ENCODE peak calls at places on chromosomes 4 and X, in four cellular contexts. X is WTC11, N is K562, U is HepG2. F is an unnamed sample.

GRCh38 chrX:20378291-20378920 is 111.7 kb upstream of the RPS6KA3 start:
- DNase-seq in X (no peak), U (no peak), N (no peak), F (peak; percentile 12)

GRCh38 chrX:70477734-70478075 is 33.1 kb downstream of the DLG3 start:
- DNase-seq in X (no peak), N (no peak), U (peak; percentile 75), F (no peak)

GRCh38 chrX:109974906-109975655 is 27.8 kb upstream of the TMEM164 start:
- DNase-seq in U (no peak), N (peak; percentile 17), X (no peak), F (no peak)

GRCh38 chrX:13695601-13696115 is 6.7 kb downstream of the RAB9A start:
- DNase-seq in N (no peak), U (no peak), X (no peak), F (no peak)

GRCh38 chr4:81095411-81095810 is 64.9 kb downstream of the BMP3 start:
- DNase-seq in U (no peak), N (no peak), X (no peak), F (no peak)

GRCh38 chr4:5217411-5217810 is 166.1 kb downstream of the STK32B start:
- DNase-seq in X (no peak), N (no peak), U (no peak), F (no peak)

GRCh38 chr4:55906999-55907398 is 41.7 kb upstream of the CEP135 start:
- DNase-seq in U (no peak), N (no peak), X (no peak), F (no peak)

GRCh38 chr4:140644470-140645185 is 75.9 kb upstream of the UCP1 start:
- DNase-seq in N (no peak), U (no peak), X (no peak), F (no peak)

GRCh38 chrX:11702965-11703631 is 37.4 kb upstream of the ARHGAP6 start:
- DNase-seq in U (no peak), N (no peak), X (no peak), F (no peak)

GRCh38 chr4:33357121-33357520 is 2637.0 kb downstream of the PCDH7 start:
- DNase-seq in U (no peak), N (no peak), X (no peak), F (no peak)

GRCh38 chr4:173527103-173527876 is 2.7 kb downstream of the HAND2 start:
- DNase-seq in U (no peak), N (no peak), X (peak; percentile 68), F (no peak)

GRCh38 chr4:23006756-23007155 is 314.0 kb downstream of the GBA3 start:
- DNase-seq in U (no peak), X (no peak), N (no peak), F (no peak)

GRCh38 chr4:42637104-42637503 is 19.8 kb downstream of the ATP8A1 start:
- DNase-seq in N (no peak), U (no peak), X (no peak), F (no peak)

GRCh38 chr4:145719752-145720624 is 40.0 kb downstream of the C4orf51 start:
- DNase-seq in X (no peak), N (no peak), U (no peak), F (peak; percentile 31)

GRCh38 chr4:110518889-110519490 is 43.0 kb downstream of the ENPEP start:
- DNase-seq in U (peak; percentile 12), N (peak; percentile 35), X (no peak), F (no peak)

GRCh38 chr4:114282937-114283336 is 303.5 kb upstream of the ARSJ start:
- DNase-seq in N (no peak), X (no peak), U (no peak), F (no peak)

GRCh38 chr4:186118582-186118981 is 14.1 kb downstream of the FAM149A start:
- DNase-seq in N (no peak), X (no peak), U (no peak), F (no peak)

GRCh38 chr4:56641494-56642051 is 39.5 kb downstream of the HOPX start:
- DNase-seq in N (no peak), X (no peak), U (no peak), F (no peak)

GRCh38 chrX:37672563-37672962 is 13.0 kb upstream of the XK start:
- DNase-seq in X (no peak), U (no peak), N (no peak), F (no peak)

GRCh38 chrX:10685923-10686595 is 65.7 kb upstream of the MID1 start:
- DNase-seq in X (no peak), N (no peak), U (no peak), F (no peak)

GRCh38 chrX:72128881-72129280 is 2.8 kb downstream of the RTL5 start:
- DNase-seq in N (peak; percentile 12), X (peak; percentile 55), U (peak; percentile 0), F (no peak)

GRCh38 chr4:108193891-108194672 is 25.4 kb upstream of the LEF1 start:
- DNase-seq in X (no peak), N (no peak), U (no peak), F (no peak)

GRCh38 chrX:48025561-48025960 is 18.8 kb downstream of the SPACA5 start:
- DNase-seq in X (peak; percentile 35), U (peak; percentile 56), N (peak; percentile 35), F (peak; percentile 28)

GRCh38 chr4:2256781-2257191 is 5.1 kb downstream of the MXD4 start:
- DNase-seq in X (no peak), N (peak; percentile 41), U (no peak), F (no peak)

DNA sequence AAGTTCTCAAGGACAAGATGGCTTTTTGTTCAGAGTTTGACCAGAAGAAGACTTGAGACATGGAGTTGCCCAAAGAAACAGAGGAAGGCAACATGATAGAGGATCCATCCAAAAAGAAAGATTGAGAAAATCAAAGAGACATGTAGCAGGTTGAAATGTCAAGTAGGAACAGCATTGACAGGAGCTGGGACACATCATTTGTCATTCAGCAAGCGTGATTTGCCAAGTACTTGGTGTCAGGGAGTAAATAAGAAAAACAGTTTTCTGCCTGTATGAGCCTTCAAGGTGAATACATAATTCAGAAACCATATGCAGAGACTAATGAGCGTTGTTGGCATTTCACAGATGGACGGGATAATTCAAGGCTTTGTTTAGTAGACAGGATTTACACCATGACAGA is 11.2 kb downstream of the SMIM31 start:
- DNase-seq in X (no peak), N (no peak), U (no peak), F (no peak)
- TF ChIP-seq ETV6 in X (no peak), N (no peak), U (no peak), F (no peak)

GRCh38 chr4:88382621-88383020 is 4.0 kb downstream of the HERC6 start:
- DNase-seq in X (no peak), N (no peak), U (no peak), F (peak; percentile 84)

DNA sequence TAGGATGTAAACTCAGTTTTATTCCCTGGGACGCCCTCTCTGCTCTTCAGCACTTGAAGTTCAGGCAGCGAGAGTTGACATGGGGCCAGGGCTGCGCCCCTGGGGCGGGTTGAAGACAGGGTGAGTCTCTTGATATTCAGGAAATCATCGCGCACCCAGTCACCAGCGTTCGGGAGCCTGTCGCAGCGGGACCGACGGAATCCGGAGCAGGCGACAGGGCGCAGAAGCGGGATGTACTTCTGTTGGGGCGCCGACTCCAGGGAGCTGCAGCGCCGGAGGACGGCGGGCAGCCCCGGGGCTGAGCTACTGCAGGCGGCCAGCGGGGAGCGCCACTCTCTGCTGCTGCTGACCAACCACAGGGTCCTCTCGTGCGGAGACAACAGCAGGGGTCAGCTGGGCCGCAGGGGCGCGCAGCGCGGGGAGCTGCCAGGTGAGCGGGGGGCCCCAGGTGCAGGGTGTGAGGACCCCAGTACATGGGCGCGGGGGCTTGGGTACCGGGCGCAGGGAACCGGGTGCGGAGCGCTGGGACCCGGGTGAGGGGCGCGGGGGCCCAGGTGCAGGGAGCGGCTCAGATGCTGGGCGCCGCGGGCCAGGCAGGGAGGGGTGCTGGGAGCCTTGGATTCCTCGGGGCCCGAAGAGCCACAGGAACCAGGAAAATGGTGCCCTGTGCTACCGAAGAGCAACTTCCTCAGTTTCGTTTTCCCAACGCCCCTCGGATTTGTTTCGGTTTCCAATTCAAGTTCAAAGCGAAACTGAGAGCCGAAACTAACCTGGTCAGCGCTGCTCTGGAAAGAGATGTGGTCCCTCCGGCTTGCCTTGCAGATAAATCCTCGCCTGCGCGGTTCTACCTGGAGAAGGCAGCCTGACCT is at the start of gene HERC6:
- DNase-seq in U (peak; percentile 83), X (peak; percentile 81), N (peak; percentile 17), F (peak; percentile 84)
- TF ChIP-seq ETV6 in U (no peak), X (peak; percentile 85), N (no peak), F (peak; percentile 92)

DNA sequence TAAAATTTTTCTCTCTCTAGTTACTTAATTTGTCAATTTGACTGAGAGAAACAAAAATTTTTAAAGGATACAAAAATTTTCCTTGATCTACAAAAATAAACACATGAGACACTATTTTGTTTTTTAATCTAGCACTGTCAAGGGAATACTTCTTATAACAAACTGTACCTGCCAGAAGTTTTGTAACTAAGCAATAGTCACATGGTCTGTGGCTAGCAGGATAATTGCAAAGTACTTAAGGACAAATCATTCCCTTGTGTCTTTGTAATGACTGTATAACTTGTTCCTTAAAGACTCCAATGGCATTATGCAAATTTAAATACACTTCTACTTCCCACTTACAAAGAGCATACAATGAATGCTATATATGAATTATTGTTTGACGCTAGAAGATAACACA is 25.1 kb upstream of the ANK2 start:
- DNase-seq in N (no peak), X (no peak), U (no peak), F (no peak)
- TF ChIP-seq ETV6 in N (no peak), X (no peak), U (no peak), F (no peak)

GRCh38 chrX:41526925-41527324 is 79.8 kb downstream of the NYX start:
- DNase-seq in U (no peak), X (no peak), N (no peak), F (no peak)
- TF ChIP-seq ETV6 in U (no peak), X (no peak), N (no peak), F (no peak)